ENCODE peak calls at places on chromosome 6, in six cellular contexts. One of them, this sample, is unnamed.
A peak's percentile ranks its signal among the peaks of the same experiment; 100 is the strongest.

GRCh38 chr6:98044168-98044567 is 761.2 kb upstream of the MMS22L start:
- DNase-seq in effector CD4-positive, alpha-beta T cell: no peak
- DNase-seq in stimulated activated CD8-positive, alpha-beta memory T cell treated with anti-CD3 and anti-CD28 coated beads, Interleukin-4, amount 100 ng/mL, for 1 hour: no peak
- DNase-seq in GM19239: no peak
- DNase-seq in NCI-H345: peak; percentile 25
- DNase-seq in renal cortical epithelial cell: no peak
- DNase-seq in this sample: no peak

GRCh38 chr6:44828780-44829179 is 441.3 kb downstream of the CDC5L start:
- DNase-seq in GM19239: no peak
- DNase-seq in NCI-H345: no peak
- DNase-seq in renal cortical epithelial cell: no peak
- DNase-seq in effector CD4-positive, alpha-beta T cell: no peak
- DNase-seq in stimulated activated CD8-positive, alpha-beta memory T cell treated with anti-CD3 and anti-CD28 coated beads, Interleukin-4, amount 100 ng/mL, for 1 hour: no peak
- DNase-seq in this sample: no peak

GRCh38 chr6:148830614-148831013 is 83.8 kb downstream of the UST start:
- DNase-seq in renal cortical epithelial cell: no peak
- DNase-seq in effector CD4-positive, alpha-beta T cell: no peak
- DNase-seq in NCI-H345: no peak
- DNase-seq in stimulated activated CD8-positive, alpha-beta memory T cell treated with anti-CD3 and anti-CD28 coated beads, Interleukin-4, amount 100 ng/mL, for 1 hour: no peak
- DNase-seq in GM19239: no peak
- DNase-seq in this sample: no peak

GRCh38 chr6:141580988-141581387 is 551.7 kb upstream of the GJE1 start:
- DNase-seq in stimulated activated CD8-positive, alpha-beta memory T cell treated with anti-CD3 and anti-CD28 coated beads, Interleukin-4, amount 100 ng/mL, for 1 hour: no peak
- DNase-seq in effector CD4-positive, alpha-beta T cell: no peak
- DNase-seq in GM19239: no peak
- DNase-seq in renal cortical epithelial cell: peak; percentile 89
- DNase-seq in NCI-H345: no peak
- DNase-seq in this sample: no peak

GRCh38 chr6:89694428-89694827 is 55.9 kb upstream of the LYRM2 start:
- DNase-seq in stimulated activated CD8-positive, alpha-beta memory T cell treated with anti-CD3 and anti-CD28 coated beads, Interleukin-4, amount 100 ng/mL, for 1 hour: no peak
- DNase-seq in effector CD4-positive, alpha-beta T cell: no peak
- DNase-seq in GM19239: no peak
- DNase-seq in NCI-H345: no peak
- DNase-seq in renal cortical epithelial cell: no peak
- DNase-seq in this sample: no peak

GRCh38 chr6:125114248-125114858 is 39.2 kb upstream of the TPD52L1 start:
- DNase-seq in NCI-H345: peak; percentile 62
- DNase-seq in GM19239: no peak
- DNase-seq in stimulated activated CD8-positive, alpha-beta memory T cell treated with anti-CD3 and anti-CD28 coated beads, Interleukin-4, amount 100 ng/mL, for 1 hour: no peak
- DNase-seq in effector CD4-positive, alpha-beta T cell: no peak
- DNase-seq in renal cortical epithelial cell: peak; percentile 63
- DNase-seq in this sample: no peak

GRCh38 chr6:52712136-52712535 is 41.2 kb downstream of the TMEM14A start:
- DNase-seq in effector CD4-positive, alpha-beta T cell: no peak
- DNase-seq in GM19239: no peak
- DNase-seq in renal cortical epithelial cell: peak; percentile 5
- DNase-seq in stimulated activated CD8-positive, alpha-beta memory T cell treated with anti-CD3 and anti-CD28 coated beads, Interleukin-4, amount 100 ng/mL, for 1 hour: no peak
- DNase-seq in NCI-H345: no peak
- DNase-seq in this sample: no peak

GRCh38 chr6:38722037-38722436 is 6.9 kb downstream of the DNAH8 start:
- DNase-seq in stimulated activated CD8-positive, alpha-beta memory T cell treated with anti-CD3 and anti-CD28 coated beads, Interleukin-4, amount 100 ng/mL, for 1 hour: no peak
- DNase-seq in renal cortical epithelial cell: no peak
- DNase-seq in effector CD4-positive, alpha-beta T cell: no peak
- DNase-seq in NCI-H345: no peak
- DNase-seq in GM19239: no peak
- DNase-seq in this sample: no peak

GRCh38 chr6:6461138-6461537 is 127.4 kb upstream of the LY86 start:
- DNase-seq in stimulated activated CD8-positive, alpha-beta memory T cell treated with anti-CD3 and anti-CD28 coated beads, Interleukin-4, amount 100 ng/mL, for 1 hour: no peak
- DNase-seq in NCI-H345: no peak
- DNase-seq in effector CD4-positive, alpha-beta T cell: no peak
- DNase-seq in renal cortical epithelial cell: no peak
- DNase-seq in GM19239: no peak
- DNase-seq in this sample: no peak

GRCh38 chr6:167756594-167756993 is 70.1 kb upstream of the AFDN start:
- DNase-seq in renal cortical epithelial cell: peak; percentile 75
- DNase-seq in GM19239: no peak
- DNase-seq in stimulated activated CD8-positive, alpha-beta memory T cell treated with anti-CD3 and anti-CD28 coated beads, Interleukin-4, amount 100 ng/mL, for 1 hour: no peak
- DNase-seq in effector CD4-positive, alpha-beta T cell: no peak
- DNase-seq in NCI-H345: no peak
- DNase-seq in this sample: no peak

GRCh38 chr6:110629153-110629552 is 152.7 kb upstream of the SLC22A16 start:
- DNase-seq in GM19239: no peak
- DNase-seq in renal cortical epithelial cell: no peak
- DNase-seq in stimulated activated CD8-positive, alpha-beta memory T cell treated with anti-CD3 and anti-CD28 coated beads, Interleukin-4, amount 100 ng/mL, for 1 hour: no peak
- DNase-seq in effector CD4-positive, alpha-beta T cell: no peak
- DNase-seq in NCI-H345: peak; percentile 33
- DNase-seq in this sample: no peak

GRCh38 chr6:3751019-3751729 is at the start of gene PXDC1:
- DNase-seq in GM19239: no peak
- DNase-seq in renal cortical epithelial cell: no peak
- DNase-seq in effector CD4-positive, alpha-beta T cell: no peak
- DNase-seq in NCI-H345: no peak
- DNase-seq in stimulated activated CD8-positive, alpha-beta memory T cell treated with anti-CD3 and anti-CD28 coated beads, Interleukin-4, amount 100 ng/mL, for 1 hour: no peak
- DNase-seq in this sample: no peak

GRCh38 chr6:2902470-2902762 is 693 bp downstream of the SERPINB9 start:
- DNase-seq in renal cortical epithelial cell: peak; percentile 41
- DNase-seq in GM19239: no peak
- DNase-seq in NCI-H345: no peak
- DNase-seq in stimulated activated CD8-positive, alpha-beta memory T cell treated with anti-CD3 and anti-CD28 coated beads, Interleukin-4, amount 100 ng/mL, for 1 hour: no peak
- DNase-seq in effector CD4-positive, alpha-beta T cell: no peak
- DNase-seq in this sample: no peak

GRCh38 chr6:117463762-117464665 is 18.5 kb upstream of the DCBLD1 start:
- DNase-seq in effector CD4-positive, alpha-beta T cell: no peak
- DNase-seq in NCI-H345: no peak
- DNase-seq in renal cortical epithelial cell: peak; percentile 56
- DNase-seq in stimulated activated CD8-positive, alpha-beta memory T cell treated with anti-CD3 and anti-CD28 coated beads, Interleukin-4, amount 100 ng/mL, for 1 hour: no peak
- DNase-seq in GM19239: no peak
- DNase-seq in this sample: no peak

GRCh38 chr6:151716446-151717047 is 90.9 kb upstream of the ESR1 start:
- DNase-seq in NCI-H345: no peak
- DNase-seq in GM19239: no peak
- DNase-seq in stimulated activated CD8-positive, alpha-beta memory T cell treated with anti-CD3 and anti-CD28 coated beads, Interleukin-4, amount 100 ng/mL, for 1 hour: no peak
- DNase-seq in renal cortical epithelial cell: peak; percentile 59
- DNase-seq in effector CD4-positive, alpha-beta T cell: no peak
- DNase-seq in this sample: peak; percentile 50

GRCh38 chr6:70547313-70547712 is 19.4 kb upstream of the SDHAF4 start:
- DNase-seq in renal cortical epithelial cell: peak; percentile 23
- DNase-seq in effector CD4-positive, alpha-beta T cell: no peak
- DNase-seq in stimulated activated CD8-positive, alpha-beta memory T cell treated with anti-CD3 and anti-CD28 coated beads, Interleukin-4, amount 100 ng/mL, for 1 hour: no peak
- DNase-seq in NCI-H345: no peak
- DNase-seq in GM19239: no peak
- DNase-seq in this sample: no peak

GRCh38 chr6:143694560-143694959 is 16.8 kb downstream of the PHACTR2 start:
- DNase-seq in NCI-H345: no peak
- DNase-seq in GM19239: no peak
- DNase-seq in stimulated activated CD8-positive, alpha-beta memory T cell treated with anti-CD3 and anti-CD28 coated beads, Interleukin-4, amount 100 ng/mL, for 1 hour: no peak
- DNase-seq in renal cortical epithelial cell: no peak
- DNase-seq in effector CD4-positive, alpha-beta T cell: no peak
- DNase-seq in this sample: no peak

GRCh38 chr6:39256294-39256693 is 27.0 kb upstream of the KCNK5 start:
- DNase-seq in GM19239: no peak
- DNase-seq in effector CD4-positive, alpha-beta T cell: no peak
- DNase-seq in stimulated activated CD8-positive, alpha-beta memory T cell treated with anti-CD3 and anti-CD28 coated beads, Interleukin-4, amount 100 ng/mL, for 1 hour: no peak
- DNase-seq in NCI-H345: no peak
- DNase-seq in renal cortical epithelial cell: no peak
- DNase-seq in this sample: no peak

GRCh38 chr6:156425374-156425773 is 351.8 kb upstream of the ARID1B start:
- DNase-seq in stimulated activated CD8-positive, alpha-beta memory T cell treated with anti-CD3 and anti-CD28 coated beads, Interleukin-4, amount 100 ng/mL, for 1 hour: no peak
- DNase-seq in NCI-H345: no peak
- DNase-seq in renal cortical epithelial cell: peak; percentile 65
- DNase-seq in GM19239: no peak
- DNase-seq in effector CD4-positive, alpha-beta T cell: no peak
- DNase-seq in this sample: no peak

GRCh38 chr6:135180458-135181332 is at the start of gene MYB:
- DNase-seq in effector CD4-positive, alpha-beta T cell: peak; percentile 49
- DNase-seq in NCI-H345: peak; percentile 85
- DNase-seq in renal cortical epithelial cell: no peak
- DNase-seq in GM19239: peak; percentile 76
- DNase-seq in stimulated activated CD8-positive, alpha-beta memory T cell treated with anti-CD3 and anti-CD28 coated beads, Interleukin-4, amount 100 ng/mL, for 1 hour: no peak
- DNase-seq in this sample: peak; percentile 42

GRCh38 chr6:119158057-119158848 is 79.8 kb upstream of the FAM184A start:
- DNase-seq in GM19239: no peak
- DNase-seq in stimulated activated CD8-positive, alpha-beta memory T cell treated with anti-CD3 and anti-CD28 coated beads, Interleukin-4, amount 100 ng/mL, for 1 hour: no peak
- DNase-seq in effector CD4-positive, alpha-beta T cell: no peak
- DNase-seq in NCI-H345: no peak
- DNase-seq in renal cortical epithelial cell: peak; percentile 42
- DNase-seq in this sample: no peak

GRCh38 chr6:46799657-46800056 is 6.5 kb downstream of the MEP1A start:
- DNase-seq in effector CD4-positive, alpha-beta T cell: no peak
- DNase-seq in NCI-H345: no peak
- DNase-seq in GM19239: no peak
- DNase-seq in renal cortical epithelial cell: peak; percentile 3
- DNase-seq in stimulated activated CD8-positive, alpha-beta memory T cell treated with anti-CD3 and anti-CD28 coated beads, Interleukin-4, amount 100 ng/mL, for 1 hour: no peak
- DNase-seq in this sample: no peak

GRCh38 chr6:167925011-167925410 is 72.5 kb upstream of the KIF25 start:
- DNase-seq in NCI-H345: no peak
- DNase-seq in effector CD4-positive, alpha-beta T cell: no peak
- DNase-seq in GM19239: no peak
- DNase-seq in stimulated activated CD8-positive, alpha-beta memory T cell treated with anti-CD3 and anti-CD28 coated beads, Interleukin-4, amount 100 ng/mL, for 1 hour: no peak
- DNase-seq in renal cortical epithelial cell: no peak
- DNase-seq in this sample: no peak

GRCh38 chr6:81988871-81989270 is 236.4 kb upstream of the TENT5A start:
- DNase-seq in GM19239: no peak
- DNase-seq in stimulated activated CD8-positive, alpha-beta memory T cell treated with anti-CD3 and anti-CD28 coated beads, Interleukin-4, amount 100 ng/mL, for 1 hour: no peak
- DNase-seq in NCI-H345: no peak
- DNase-seq in effector CD4-positive, alpha-beta T cell: no peak
- DNase-seq in renal cortical epithelial cell: no peak
- DNase-seq in this sample: no peak

GRCh38 chr6:138622967-138623366 is 123.7 kb upstream of the NHSL1 start:
- DNase-seq in GM19239: no peak
- DNase-seq in NCI-H345: no peak
- DNase-seq in stimulated activated CD8-positive, alpha-beta memory T cell treated with anti-CD3 and anti-CD28 coated beads, Interleukin-4, amount 100 ng/mL, for 1 hour: no peak
- DNase-seq in effector CD4-positive, alpha-beta T cell: no peak
- DNase-seq in renal cortical epithelial cell: peak; percentile 36
- DNase-seq in this sample: no peak

GRCh38 chr6:148559848-148560433 is 186.9 kb upstream of the UST start:
- DNase-seq in stimulated activated CD8-positive, alpha-beta memory T cell treated with anti-CD3 and anti-CD28 coated beads, Interleukin-4, amount 100 ng/mL, for 1 hour: peak; percentile 31
- DNase-seq in GM19239: peak; percentile 60
- DNase-seq in NCI-H345: peak; percentile 70
- DNase-seq in renal cortical epithelial cell: peak; percentile 35
- DNase-seq in effector CD4-positive, alpha-beta T cell: peak; percentile 59
- DNase-seq in this sample: peak; percentile 45

GRCh38 chr6:82361631-82362030 is 2.0 kb upstream of the TPBG start:
- DNase-seq in GM19239: no peak
- DNase-seq in NCI-H345: no peak
- DNase-seq in renal cortical epithelial cell: no peak
- DNase-seq in effector CD4-positive, alpha-beta T cell: no peak
- DNase-seq in stimulated activated CD8-positive, alpha-beta memory T cell treated with anti-CD3 and anti-CD28 coated beads, Interleukin-4, amount 100 ng/mL, for 1 hour: no peak
- DNase-seq in this sample: no peak

GRCh38 chr6:139172151-139172550 is 37.3 kb downstream of the HECA start:
- DNase-seq in effector CD4-positive, alpha-beta T cell: no peak
- DNase-seq in renal cortical epithelial cell: no peak
- DNase-seq in GM19239: no peak
- DNase-seq in stimulated activated CD8-positive, alpha-beta memory T cell treated with anti-CD3 and anti-CD28 coated beads, Interleukin-4, amount 100 ng/mL, for 1 hour: no peak
- DNase-seq in NCI-H345: no peak
- DNase-seq in this sample: no peak

GRCh38 chr6:37650071-37650481 is 47.6 kb downstream of the MDGA1 start:
- DNase-seq in stimulated activated CD8-positive, alpha-beta memory T cell treated with anti-CD3 and anti-CD28 coated beads, Interleukin-4, amount 100 ng/mL, for 1 hour: no peak
- DNase-seq in NCI-H345: no peak
- DNase-seq in GM19239: no peak
- DNase-seq in renal cortical epithelial cell: no peak
- DNase-seq in effector CD4-positive, alpha-beta T cell: no peak
- DNase-seq in this sample: no peak

GRCh38 chr6:27280064-27280539 is 32.0 kb downstream of the POM121L2 start:
- DNase-seq in GM19239: no peak
- DNase-seq in effector CD4-positive, alpha-beta T cell: no peak
- DNase-seq in NCI-H345: peak; percentile 77
- DNase-seq in stimulated activated CD8-positive, alpha-beta memory T cell treated with anti-CD3 and anti-CD28 coated beads, Interleukin-4, amount 100 ng/mL, for 1 hour: no peak
- DNase-seq in renal cortical epithelial cell: peak; percentile 36
- DNase-seq in this sample: no peak

GRCh38 chr6:56406276-56407269 is 159.2 kb upstream of the COL21A1 start:
- DNase-seq in GM19239: no peak
- DNase-seq in renal cortical epithelial cell: no peak
- DNase-seq in effector CD4-positive, alpha-beta T cell: no peak
- DNase-seq in stimulated activated CD8-positive, alpha-beta memory T cell treated with anti-CD3 and anti-CD28 coated beads, Interleukin-4, amount 100 ng/mL, for 1 hour: no peak
- DNase-seq in NCI-H345: no peak
- DNase-seq in this sample: no peak

GRCh38 chr6:117591405-117591804 is 10.9 kb downstream of the GOPC start:
- DNase-seq in stimulated activated CD8-positive, alpha-beta memory T cell treated with anti-CD3 and anti-CD28 coated beads, Interleukin-4, amount 100 ng/mL, for 1 hour: no peak
- DNase-seq in effector CD4-positive, alpha-beta T cell: no peak
- DNase-seq in NCI-H345: no peak
- DNase-seq in GM19239: no peak
- DNase-seq in renal cortical epithelial cell: no peak
- DNase-seq in this sample: no peak

GRCh38 chr6:7786206-7786605 is 60.3 kb downstream of the BMP6 start:
- DNase-seq in stimulated activated CD8-positive, alpha-beta memory T cell treated with anti-CD3 and anti-CD28 coated beads, Interleukin-4, amount 100 ng/mL, for 1 hour: no peak
- DNase-seq in renal cortical epithelial cell: no peak
- DNase-seq in effector CD4-positive, alpha-beta T cell: no peak
- DNase-seq in GM19239: no peak
- DNase-seq in NCI-H345: no peak
- DNase-seq in this sample: no peak

GRCh38 chr6:167736486-167737204 is 90.1 kb upstream of the AFDN start:
- DNase-seq in stimulated activated CD8-positive, alpha-beta memory T cell treated with anti-CD3 and anti-CD28 coated beads, Interleukin-4, amount 100 ng/mL, for 1 hour: no peak
- DNase-seq in NCI-H345: peak; percentile 17
- DNase-seq in renal cortical epithelial cell: no peak
- DNase-seq in GM19239: no peak
- DNase-seq in effector CD4-positive, alpha-beta T cell: no peak
- DNase-seq in this sample: no peak

GRCh38 chr6:19759117-19759880 is 77.9 kb upstream of the ID4 start:
- DNase-seq in renal cortical epithelial cell: peak; percentile 86
- DNase-seq in stimulated activated CD8-positive, alpha-beta memory T cell treated with anti-CD3 and anti-CD28 coated beads, Interleukin-4, amount 100 ng/mL, for 1 hour: no peak
- DNase-seq in effector CD4-positive, alpha-beta T cell: no peak
- DNase-seq in GM19239: no peak
- DNase-seq in NCI-H345: no peak
- DNase-seq in this sample: no peak

GRCh38 chr6:122722746-122723145 is 56.8 kb upstream of the FABP7 start:
- DNase-seq in GM19239: no peak
- DNase-seq in stimulated activated CD8-positive, alpha-beta memory T cell treated with anti-CD3 and anti-CD28 coated beads, Interleukin-4, amount 100 ng/mL, for 1 hour: no peak
- DNase-seq in renal cortical epithelial cell: no peak
- DNase-seq in effector CD4-positive, alpha-beta T cell: no peak
- DNase-seq in NCI-H345: no peak
- DNase-seq in this sample: no peak

GRCh38 chr6:109455161-109455501 is 441 bp downstream of the MICAL1 start:
- DNase-seq in stimulated activated CD8-positive, alpha-beta memory T cell treated with anti-CD3 and anti-CD28 coated beads, Interleukin-4, amount 100 ng/mL, for 1 hour: no peak
- DNase-seq in renal cortical epithelial cell: no peak
- DNase-seq in NCI-H345: no peak
- DNase-seq in effector CD4-positive, alpha-beta T cell: peak; percentile 46
- DNase-seq in GM19239: no peak
- DNase-seq in this sample: no peak

This sample was measured in NCI-H510A.